ENCODE peak calls at places on chromosome 4, in seven cellular contexts. One of them, this sample, is unnamed.

GRCh38 chr4:116522922-116523321 is 562.5 kb downstream of the TRAM1L1 start:
- DNase-seq in MG63: no peak
- DNase-seq in CD4-positive, CD25-positive, alpha-beta regulatory T cell: no peak
- DNase-seq in psoas muscle: no peak
- DNase-seq in heart right ventricle: no peak
- DNase-seq in stomach: no peak
- DNase-seq in lower leg skin: no peak
- DNase-seq in this sample: no peak

GRCh38 chr4:177699365-177700213 is 257.4 kb upstream of the AGA start:
- DNase-seq in heart right ventricle: no peak
- DNase-seq in psoas muscle: no peak
- DNase-seq in CD4-positive, CD25-positive, alpha-beta regulatory T cell: no peak
- DNase-seq in stomach: no peak
- DNase-seq in lower leg skin: no peak
- DNase-seq in MG63: no peak
- DNase-seq in this sample: no peak

GRCh38 chr4:83490876-83491450 is 6.1 kb upstream of the ABRAXAS1 start:
- DNase-seq in CD4-positive, CD25-positive, alpha-beta regulatory T cell: peak
- DNase-seq in heart right ventricle: no peak
- DNase-seq in stomach: no peak
- DNase-seq in psoas muscle: no peak
- DNase-seq in MG63: no peak
- DNase-seq in lower leg skin: no peak
- DNase-seq in this sample: peak

GRCh38 chr4:157819693-157820464 is 352.9 kb downstream of the GASK1B start:
- DNase-seq in psoas muscle: no peak
- DNase-seq in MG63: no peak
- DNase-seq in heart right ventricle: no peak
- DNase-seq in stomach: no peak
- DNase-seq in CD4-positive, CD25-positive, alpha-beta regulatory T cell: no peak
- DNase-seq in lower leg skin: no peak
- DNase-seq in this sample: no peak

GRCh38 chr4:158823461-158823873 is 54.6 kb downstream of the FNIP2 start:
- DNase-seq in CD4-positive, CD25-positive, alpha-beta regulatory T cell: no peak
- DNase-seq in psoas muscle: peak
- DNase-seq in lower leg skin: no peak
- DNase-seq in stomach: no peak
- DNase-seq in heart right ventricle: no peak
- DNase-seq in MG63: no peak
- DNase-seq in this sample: no peak

GRCh38 chr4:41510179-41510578 is 27.8 kb upstream of the LIMCH1 start:
- DNase-seq in heart right ventricle: no peak
- DNase-seq in stomach: no peak
- DNase-seq in lower leg skin: no peak
- DNase-seq in psoas muscle: no peak
- DNase-seq in CD4-positive, CD25-positive, alpha-beta regulatory T cell: no peak
- DNase-seq in MG63: no peak
- DNase-seq in this sample: no peak

GRCh38 chr4:11769425-11769824 is 340.7 kb upstream of the HS3ST1 start:
- DNase-seq in CD4-positive, CD25-positive, alpha-beta regulatory T cell: no peak
- DNase-seq in psoas muscle: no peak
- DNase-seq in MG63: peak
- DNase-seq in heart right ventricle: peak
- DNase-seq in lower leg skin: no peak
- DNase-seq in stomach: no peak
- DNase-seq in this sample: no peak

GRCh38 chr4:176339936-176340761 is 20.4 kb downstream of the SPCS3 start:
- DNase-seq in heart right ventricle: no peak
- DNase-seq in MG63: no peak
- DNase-seq in lower leg skin: no peak
- DNase-seq in psoas muscle: no peak
- DNase-seq in CD4-positive, CD25-positive, alpha-beta regulatory T cell: no peak
- DNase-seq in stomach: no peak
- DNase-seq in this sample: no peak

GRCh38 chr4:112817933-112818921 is 181.3 kb downstream of the LARP7 start:
- DNase-seq in heart right ventricle: peak
- DNase-seq in MG63: peak
- DNase-seq in psoas muscle: peak
- DNase-seq in stomach: peak
- DNase-seq in lower leg skin: peak
- DNase-seq in CD4-positive, CD25-positive, alpha-beta regulatory T cell: no peak
- DNase-seq in this sample: no peak

GRCh38 chr4:53782468-53782865 is 191.2 kb upstream of the LNX1 start:
- DNase-seq in heart right ventricle: no peak
- DNase-seq in psoas muscle: no peak
- DNase-seq in stomach: no peak
- DNase-seq in CD4-positive, CD25-positive, alpha-beta regulatory T cell: no peak
- DNase-seq in MG63: no peak
- DNase-seq in lower leg skin: no peak
- DNase-seq in this sample: no peak

GRCh38 chr4:38082424-38083374 is 122.5 kb downstream of the PTTG2 start:
- DNase-seq in psoas muscle: no peak
- DNase-seq in lower leg skin: no peak
- DNase-seq in CD4-positive, CD25-positive, alpha-beta regulatory T cell: no peak
- DNase-seq in stomach: no peak
- DNase-seq in MG63: peak
- DNase-seq in heart right ventricle: no peak
- DNase-seq in this sample: no peak

GRCh38 chr4:177008071-177008835 is 215.5 kb upstream of the VEGFC start:
- DNase-seq in stomach: no peak
- DNase-seq in psoas muscle: no peak
- DNase-seq in CD4-positive, CD25-positive, alpha-beta regulatory T cell: no peak
- DNase-seq in lower leg skin: no peak
- DNase-seq in heart right ventricle: no peak
- DNase-seq in MG63: peak
- DNase-seq in this sample: no peak

GRCh38 chr4:94304365-94304971 is 38.2 kb downstream of the HPGDS start:
- DNase-seq in psoas muscle: no peak
- DNase-seq in MG63: no peak
- DNase-seq in stomach: no peak
- DNase-seq in CD4-positive, CD25-positive, alpha-beta regulatory T cell: peak
- DNase-seq in heart right ventricle: no peak
- DNase-seq in lower leg skin: no peak
- DNase-seq in this sample: peak

GRCh38 chr4:100682477-100683218 is 164.8 kb upstream of the EMCN start:
- DNase-seq in MG63: no peak
- DNase-seq in stomach: no peak
- DNase-seq in heart right ventricle: no peak
- DNase-seq in CD4-positive, CD25-positive, alpha-beta regulatory T cell: no peak
- DNase-seq in psoas muscle: no peak
- DNase-seq in lower leg skin: no peak
- DNase-seq in this sample: no peak

GRCh38 chr4:87121332-87122065 is 98.9 kb downstream of the KLHL8 start:
- DNase-seq in MG63: peak
- DNase-seq in CD4-positive, CD25-positive, alpha-beta regulatory T cell: no peak
- DNase-seq in stomach: no peak
- DNase-seq in psoas muscle: no peak
- DNase-seq in lower leg skin: no peak
- DNase-seq in heart right ventricle: no peak
- DNase-seq in this sample: no peak

GRCh38 chr4:11741190-11741652 is 312.5 kb upstream of the HS3ST1 start:
- DNase-seq in heart right ventricle: no peak
- DNase-seq in MG63: no peak
- DNase-seq in CD4-positive, CD25-positive, alpha-beta regulatory T cell: no peak
- DNase-seq in lower leg skin: no peak
- DNase-seq in psoas muscle: no peak
- DNase-seq in stomach: no peak
- DNase-seq in this sample: no peak

GRCh38 chr4:164926301-164926700 is 49.3 kb downstream of the APELA start:
- DNase-seq in psoas muscle: no peak
- DNase-seq in heart right ventricle: no peak
- DNase-seq in MG63: peak
- DNase-seq in CD4-positive, CD25-positive, alpha-beta regulatory T cell: no peak
- DNase-seq in stomach: no peak
- DNase-seq in lower leg skin: no peak
- DNase-seq in this sample: no peak

GRCh38 chr4:98470831-98471230 is 187.6 kb downstream of the TSPAN5 start:
- DNase-seq in lower leg skin: peak
- DNase-seq in stomach: no peak
- DNase-seq in psoas muscle: no peak
- DNase-seq in heart right ventricle: no peak
- DNase-seq in MG63: no peak
- DNase-seq in CD4-positive, CD25-positive, alpha-beta regulatory T cell: no peak
- DNase-seq in this sample: no peak

GRCh38 chr4:25367004-25367621 is 9.9 kb upstream of the ANAPC4 start:
- DNase-seq in CD4-positive, CD25-positive, alpha-beta regulatory T cell: peak
- DNase-seq in heart right ventricle: no peak
- DNase-seq in psoas muscle: no peak
- DNase-seq in MG63: no peak
- DNase-seq in stomach: no peak
- DNase-seq in lower leg skin: no peak
- DNase-seq in this sample: peak

GRCh38 chr4:115279300-115279699 is 165.9 kb upstream of the NDST4 start:
- DNase-seq in stomach: no peak
- DNase-seq in lower leg skin: no peak
- DNase-seq in CD4-positive, CD25-positive, alpha-beta regulatory T cell: no peak
- DNase-seq in psoas muscle: no peak
- DNase-seq in MG63: no peak
- DNase-seq in heart right ventricle: no peak
- DNase-seq in this sample: no peak

GRCh38 chr4:20255823-20256222 is 4.1 kb downstream of the SLIT2 start:
- DNase-seq in lower leg skin: no peak
- DNase-seq in psoas muscle: no peak
- DNase-seq in stomach: no peak
- DNase-seq in CD4-positive, CD25-positive, alpha-beta regulatory T cell: no peak
- DNase-seq in heart right ventricle: no peak
- DNase-seq in MG63: no peak
- DNase-seq in this sample: no peak

GRCh38 chr4:113502476-113502875 is 259.1 kb downstream of the CAMK2D start:
- DNase-seq in stomach: no peak
- DNase-seq in lower leg skin: no peak
- DNase-seq in MG63: no peak
- DNase-seq in psoas muscle: no peak
- DNase-seq in heart right ventricle: no peak
- DNase-seq in CD4-positive, CD25-positive, alpha-beta regulatory T cell: no peak
- DNase-seq in this sample: no peak

GRCh38 chr4:168587326-168588125 is 90.7 kb downstream of the PALLD start:
- DNase-seq in CD4-positive, CD25-positive, alpha-beta regulatory T cell: no peak
- DNase-seq in lower leg skin: no peak
- DNase-seq in heart right ventricle: peak
- DNase-seq in stomach: no peak
- DNase-seq in psoas muscle: peak
- DNase-seq in MG63: peak
- DNase-seq in this sample: no peak

GRCh38 chr4:138051157-138051556 is 191.0 kb downstream of the SLC7A11 start:
- DNase-seq in heart right ventricle: no peak
- DNase-seq in psoas muscle: no peak
- DNase-seq in lower leg skin: no peak
- DNase-seq in CD4-positive, CD25-positive, alpha-beta regulatory T cell: no peak
- DNase-seq in stomach: no peak
- DNase-seq in MG63: no peak
- DNase-seq in this sample: no peak

DNA sequence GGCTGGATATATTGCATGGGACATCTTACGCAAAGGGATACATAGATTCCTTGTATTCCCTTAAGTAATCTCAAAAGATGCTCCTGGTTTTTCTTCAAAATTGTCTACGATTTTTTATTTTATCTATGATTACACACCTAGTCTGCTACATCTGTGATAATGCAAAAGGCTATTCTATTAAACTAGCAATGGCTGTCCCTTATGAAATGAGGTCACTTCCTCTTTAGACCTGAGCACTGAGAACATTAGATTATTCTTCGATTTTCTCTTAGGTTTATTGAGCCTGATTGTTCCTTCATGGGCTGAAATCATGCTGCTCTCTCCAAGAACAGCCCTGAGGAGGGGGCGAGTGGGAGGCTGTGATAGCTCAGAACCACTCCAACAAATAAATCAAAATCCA is 126.8 kb upstream of the ENPP6 start:
- DNase-seq in stomach: no peak
- DNase-seq in psoas muscle: no peak
- DNase-seq in MG63: no peak
- DNase-seq in CD4-positive, CD25-positive, alpha-beta regulatory T cell: no peak
- DNase-seq in heart right ventricle: no peak
- DNase-seq in lower leg skin: no peak
- DNase-seq in this sample: no peak
- H3K4me3 ChIP-seq in stomach: no peak
- H3K4me3 ChIP-seq in psoas muscle: no peak
- H3K4me3 ChIP-seq in MG63: no peak
- H3K4me3 ChIP-seq in CD4-positive, CD25-positive, alpha-beta regulatory T cell: peak
- H3K4me3 ChIP-seq in heart right ventricle: no peak
- H3K4me3 ChIP-seq in lower leg skin: no peak
- H3K4me3 ChIP-seq in this sample: no peak

GRCh38 chr4:125390126-125390525 is 75.4 kb downstream of the FAT4 start:
- DNase-seq in heart right ventricle: peak
- DNase-seq in lower leg skin: no peak
- DNase-seq in stomach: no peak
- DNase-seq in CD4-positive, CD25-positive, alpha-beta regulatory T cell: no peak
- DNase-seq in MG63: peak
- DNase-seq in psoas muscle: no peak
- DNase-seq in this sample: no peak
- H3K4me3 ChIP-seq in heart right ventricle: no peak
- H3K4me3 ChIP-seq in lower leg skin: no peak
- H3K4me3 ChIP-seq in stomach: no peak
- H3K4me3 ChIP-seq in CD4-positive, CD25-positive, alpha-beta regulatory T cell: no peak
- H3K4me3 ChIP-seq in MG63: no peak
- H3K4me3 ChIP-seq in psoas muscle: no peak
- H3K4me3 ChIP-seq in this sample: no peak

DNA sequence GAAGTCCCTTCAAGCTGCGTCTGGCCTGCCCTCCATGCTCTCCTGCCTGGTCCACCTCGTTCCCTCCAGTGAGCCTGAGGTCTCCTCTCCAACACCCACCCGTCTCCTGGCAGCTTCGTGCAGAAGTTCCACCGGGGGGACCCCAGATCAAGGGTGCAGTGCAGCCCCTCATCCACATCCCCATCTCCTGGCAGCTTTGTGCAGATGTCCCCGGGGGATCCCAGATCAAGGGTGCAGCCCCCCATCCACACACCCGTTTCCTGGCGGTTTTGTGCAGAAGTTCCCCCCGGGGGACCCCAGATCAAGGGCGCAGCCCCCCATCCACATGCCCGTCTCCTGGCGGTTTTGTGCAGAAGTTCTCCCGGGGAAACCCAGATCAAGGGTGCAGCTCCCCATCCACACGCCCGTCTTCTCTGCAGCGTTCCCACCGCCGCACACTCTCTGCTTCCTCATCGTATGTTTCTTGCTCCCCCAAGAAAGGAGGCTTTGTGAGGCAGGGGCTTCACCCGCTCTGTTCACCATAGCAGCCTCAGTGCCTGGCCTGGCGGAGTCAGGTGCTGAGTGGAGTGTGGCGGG is 35.7 kb downstream of the PIGG start:
- DNase-seq in MG63: no peak
- DNase-seq in CD4-positive, CD25-positive, alpha-beta regulatory T cell: no peak
- DNase-seq in heart right ventricle: no peak
- DNase-seq in stomach: no peak
- DNase-seq in psoas muscle: no peak
- DNase-seq in lower leg skin: peak
- DNase-seq in this sample: no peak
- H3K4me3 ChIP-seq in MG63: no peak
- H3K4me3 ChIP-seq in CD4-positive, CD25-positive, alpha-beta regulatory T cell: no peak
- H3K4me3 ChIP-seq in heart right ventricle: no peak
- H3K4me3 ChIP-seq in stomach: no peak
- H3K4me3 ChIP-seq in psoas muscle: no peak
- H3K4me3 ChIP-seq in lower leg skin: no peak
- H3K4me3 ChIP-seq in this sample: no peak

GRCh38 chr4:186701788-186702187 is 21.9 kb downstream of the FAT1 start:
- DNase-seq in MG63: no peak
- DNase-seq in heart right ventricle: no peak
- DNase-seq in psoas muscle: no peak
- DNase-seq in CD4-positive, CD25-positive, alpha-beta regulatory T cell: no peak
- DNase-seq in stomach: no peak
- DNase-seq in lower leg skin: no peak
- DNase-seq in this sample: no peak
- H3K4me3 ChIP-seq in MG63: no peak
- H3K4me3 ChIP-seq in heart right ventricle: no peak
- H3K4me3 ChIP-seq in psoas muscle: no peak
- H3K4me3 ChIP-seq in CD4-positive, CD25-positive, alpha-beta regulatory T cell: no peak
- H3K4me3 ChIP-seq in stomach: no peak
- H3K4me3 ChIP-seq in lower leg skin: no peak
- H3K4me3 ChIP-seq in this sample: no peak